ENCODE peak calls at places on chromosomes 7 and 10, in seven cellular contexts. U, E, M, V, D, O and T are unnamed samples.

GRCh38 chr7:135718794-135719436 is 9.1 kb downstream of the SLC13A4 start:
- DNase-seq in O (peak), D (no peak), E (no peak), V (peak), M (no peak), U (no peak), T (no peak)

GRCh38 chr10:123150986-123151738 is 3.0 kb upstream of the BUB3 start:
- DNase-seq in D (no peak), E (no peak), V (no peak), O (peak), M (no peak), U (no peak), T (no peak)

GRCh38 chr10:133141144-133141962 is 18.7 kb upstream of the KNDC1 start:
- DNase-seq in V (no peak), D (no peak), M (no peak), U (no peak), E (no peak), O (no peak), T (peak)

GRCh38 chr10:12806228-12807095 is 195.1 kb downstream of the CCDC3 start:
- DNase-seq in O (no peak), E (no peak), M (no peak), U (no peak), D (no peak), V (no peak), T (no peak)

GRCh38 chr7:35280854-35281253 is 27.0 kb upstream of the TBX20 start:
- DNase-seq in D (no peak), M (no peak), V (no peak), O (peak), E (no peak), U (no peak), T (no peak)

GRCh38 chr10:93146336-93146735 is 72.6 kb downstream of the CYP26A1 start:
- DNase-seq in U (no peak), O (no peak), V (no peak), D (no peak), M (no peak), E (no peak), T (no peak)

GRCh38 chr7:114825423-114825951 is 96.4 kb upstream of the MDFIC start:
- DNase-seq in M (no peak), D (no peak), E (no peak), O (peak), V (no peak), U (no peak), T (no peak)

GRCh38 chr7:37067961-37068536 is 343.8 kb upstream of the AOAH start:
- DNase-seq in D (no peak), M (no peak), U (no peak), O (no peak), V (no peak), E (no peak), T (no peak)

GRCh38 chr7:142956951-142957623 is 5.1 kb downstream of the KEL start:
- DNase-seq in M (no peak), V (peak), D (no peak), E (no peak), O (no peak), U (no peak), T (no peak)

GRCh38 chr10:11328264-11329054 is 283.0 kb downstream of the USP6NL start:
- DNase-seq in D (no peak), U (no peak), E (no peak), M (no peak), O (peak), V (no peak), T (no peak)

GRCh38 chr10:48404646-48405045 is 98.2 kb downstream of the MAPK8 start:
- DNase-seq in U (no peak), V (peak), E (no peak), O (no peak), D (no peak), M (no peak), T (no peak)

GRCh38 chr7:149625947-149626392 is 128.4 kb upstream of the ZNF746 start:
- DNase-seq in M (no peak), D (no peak), V (peak), O (no peak), E (no peak), U (no peak), T (no peak)
- H3K4me3 ChIP-seq in M (no peak), D (no peak), V (no peak), O (no peak), E (no peak), U (no peak), T (no peak)

DNA sequence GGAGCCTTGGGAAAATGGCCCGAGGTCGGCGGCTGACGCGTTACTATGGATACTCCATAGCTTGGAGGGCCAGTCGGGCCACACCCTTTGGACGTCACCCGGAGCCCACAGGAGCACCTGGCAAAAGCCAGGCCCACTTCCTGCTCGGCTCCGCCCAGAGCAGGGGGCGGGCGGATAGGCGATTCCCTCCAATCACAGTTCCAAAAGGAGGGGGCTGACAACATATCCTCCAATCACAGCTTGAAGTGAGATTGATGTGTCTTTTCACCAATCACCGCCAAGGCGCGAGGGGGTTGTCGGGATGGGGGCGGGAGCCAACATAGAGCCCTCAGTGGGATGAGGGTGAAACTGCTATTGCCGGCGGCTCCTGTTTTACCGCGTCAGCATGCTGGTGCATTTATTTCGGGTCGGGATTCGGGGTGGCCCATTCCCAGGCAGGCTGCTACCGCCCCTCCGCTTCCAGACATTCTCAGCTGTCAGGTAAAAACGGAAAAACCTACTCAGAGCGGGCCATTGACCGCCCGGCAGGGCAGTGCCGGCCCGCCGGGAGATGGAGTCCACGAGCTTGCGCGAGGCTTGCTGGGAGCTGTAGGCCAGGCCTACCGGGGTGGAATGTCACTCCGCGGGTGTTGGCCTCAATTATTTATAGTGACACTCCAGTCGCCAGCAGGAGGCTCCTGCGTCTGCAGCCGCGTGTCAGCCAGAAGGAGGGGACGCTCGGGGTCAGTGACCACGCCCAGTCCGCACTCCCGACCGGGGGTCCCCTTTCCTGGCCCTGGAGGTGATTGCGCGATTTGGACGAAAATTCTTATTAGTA is at the start of gene ABCB8:
- DNase-seq in D (peak), M (peak), U (peak), V (peak), O (peak), E (peak), T (peak)
- TF ChIP-seq CTCF in D (peak), M (peak), U (peak), V (peak), O (peak), E (peak), T (peak)

DNA sequence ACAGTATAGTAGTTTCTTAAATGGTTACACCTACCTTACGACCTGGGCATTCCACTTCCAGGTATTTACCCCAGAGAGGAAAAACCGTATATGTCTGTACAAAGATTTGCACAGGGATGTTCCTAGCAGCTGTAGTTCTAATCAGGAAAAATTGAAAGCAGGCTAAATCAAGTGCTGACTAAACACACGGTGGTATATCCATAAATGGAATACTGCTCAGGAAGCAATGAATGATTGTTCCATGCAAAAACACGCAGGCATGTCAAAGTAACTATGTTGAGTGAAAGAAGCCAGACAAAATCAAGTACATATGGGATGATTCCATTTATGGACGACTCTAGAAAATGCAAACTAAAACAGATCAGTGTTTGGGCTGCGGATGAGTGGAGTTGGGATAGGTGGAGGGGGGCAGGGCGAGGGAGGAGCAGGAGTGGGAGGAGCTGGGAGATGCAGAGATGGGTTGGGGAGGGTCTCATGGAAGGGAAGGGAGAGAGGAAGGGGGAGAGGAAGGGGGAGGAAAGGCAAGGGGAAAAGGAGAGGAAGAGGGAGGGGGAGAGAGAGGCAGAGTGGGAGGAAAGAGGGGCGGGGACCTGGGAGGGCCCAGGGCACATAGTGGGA is 484 bp upstream of the MSRB2 start:
- DNase-seq in V (no peak), M (no peak), D (no peak), E (no peak), U (no peak), O (no peak), T (no peak)
- H3K4me3 ChIP-seq in V (peak), M (peak), D (no peak), E (peak), U (peak), O (no peak), T (peak)

GRCh38 chr7:24797270-24797669 is 40.0 kb upstream of the GSDME start:
- DNase-seq in U (no peak), E (no peak), V (no peak), O (no peak), M (no peak), D (no peak), T (no peak)
- TF ChIP-seq CTCF in U (no peak), E (no peak), V (no peak), O (no peak), M (no peak), D (no peak), T (no peak)

DNA sequence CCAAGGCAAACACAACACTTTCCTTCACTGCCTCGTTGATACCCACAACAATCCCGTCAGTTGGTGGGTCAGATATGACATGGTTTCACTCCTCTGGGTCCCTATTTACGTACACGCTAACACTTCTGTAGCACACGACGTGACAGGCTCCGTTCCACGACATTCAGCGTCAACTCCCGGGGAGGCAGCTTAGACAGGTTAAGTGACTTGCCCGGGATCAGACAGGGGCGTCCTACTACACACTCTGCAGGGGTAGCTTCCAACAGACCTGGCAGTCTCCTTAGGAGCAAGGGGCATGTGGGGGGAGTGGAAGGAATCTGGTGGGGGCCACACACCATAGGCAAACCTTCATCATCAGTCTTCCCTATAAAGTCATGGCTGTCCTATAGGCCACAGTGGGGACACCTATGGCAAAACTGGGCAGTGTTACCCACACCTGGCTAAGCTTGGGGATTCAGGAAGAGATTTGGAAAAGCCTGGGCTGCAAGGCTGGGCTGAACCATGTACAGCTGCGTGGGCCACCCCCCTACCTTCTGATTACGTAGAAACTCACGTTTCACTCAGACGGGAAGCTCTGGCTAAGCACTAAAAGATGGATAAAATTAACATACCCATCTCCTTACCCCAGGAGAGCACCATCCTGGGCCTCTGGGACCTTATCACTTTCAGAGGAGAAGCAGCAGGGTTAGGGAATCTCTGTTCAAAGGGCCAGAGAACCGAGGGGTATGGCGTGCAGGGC is 2.0 kb downstream of the TYSND1 start:
- DNase-seq in U (no peak), O (no peak), V (no peak), D (no peak), E (no peak), M (no peak), T (no peak)
- H3K4me3 ChIP-seq in U (no peak), O (no peak), V (no peak), D (no peak), E (peak), M (peak), T (peak)

GRCh38 chr7:100589341-100589935 is 3.3 kb downstream of the FBXO24 start:
- DNase-seq in U (no peak), V (no peak), O (peak), E (no peak), D (no peak), M (no peak), T (no peak)

GRCh38 chr7:100585511-100586265 is at the start of gene LRCH4:
- DNase-seq in U (no peak), M (no peak), D (peak), O (peak), E (peak), V (peak), T (no peak)

GRCh38 chr7:100590077-100590737 is 4.1 kb downstream of the FBXO24 start:
- DNase-seq in E (no peak), U (no peak), M (no peak), V (peak), O (no peak), D (no peak), T (no peak)

GRCh38 chr7:100586266-100587025 is at the start of gene FBXO24:
- DNase-seq in U (peak), V (peak), D (peak), E (peak), O (peak), M (peak), T (peak)

GRCh38 chr7:100588438-100588837 is 2.3 kb downstream of the FBXO24 start:
- DNase-seq in E (no peak), M (no peak), D (no peak), U (no peak), V (peak), O (peak), T (no peak)
- TF ChIP-seq CTCF in E (no peak), M (no peak), D (peak), U (peak), V (peak), O (peak), T (peak)

GRCh38 chr10:73166972-73167371 is 836 bp downstream of the ECD start:
- DNase-seq in D (no peak), M (no peak), U (no peak), O (no peak), E (no peak), V (no peak), T (no peak)

GRCh38 chr10:73167557-73168485 is at the start of the genes ECD and FAM149B1:
- DNase-seq in M (peak), V (peak), U (peak), O (peak), E (peak), D (peak), T (peak)

GRCh38 chr10:73168486-73168844 is 546 bp downstream of the FAM149B1 start:
- DNase-seq in V (no peak), M (no peak), D (no peak), O (no peak), E (no peak), U (no peak), T (no peak)

GRCh38 chr10:73172867-73173266 is 4.9 kb downstream of the FAM149B1 start:
- DNase-seq in M (no peak), V (no peak), D (no peak), E (no peak), O (no peak), U (no peak), T (no peak)

GRCh38 chr10:73169320-73169719 is 1.4 kb downstream of the FAM149B1 start:
- DNase-seq in M (no peak), D (no peak), E (no peak), O (no peak), V (no peak), U (no peak), T (no peak)
- H3K4me3 ChIP-seq in M (no peak), D (no peak), E (no peak), O (peak), V (no peak), U (no peak), T (no peak)

GRCh38 chr10:118596426-118597124 is 1.1 kb upstream of the PRLHR start:
- DNase-seq in M (no peak), O (peak), V (no peak), D (no peak), E (no peak), U (no peak), T (no peak)

GRCh38 chr10:118595064-118595420 is 406 bp downstream of the PRLHR start:
- DNase-seq in M (no peak), V (no peak), D (no peak), U (no peak), O (no peak), E (no peak), T (no peak)

GRCh38 chr10:118592675-118593330 is 2.6 kb downstream of the PRLHR start:
- DNase-seq in U (no peak), M (no peak), O (no peak), D (no peak), E (no peak), V (no peak), T (no peak)

GRCh38 chr10:118595598-118596425 is at the start of gene PRLHR:
- DNase-seq in E (no peak), D (peak), M (no peak), O (peak), U (no peak), V (peak), T (no peak)

DNA sequence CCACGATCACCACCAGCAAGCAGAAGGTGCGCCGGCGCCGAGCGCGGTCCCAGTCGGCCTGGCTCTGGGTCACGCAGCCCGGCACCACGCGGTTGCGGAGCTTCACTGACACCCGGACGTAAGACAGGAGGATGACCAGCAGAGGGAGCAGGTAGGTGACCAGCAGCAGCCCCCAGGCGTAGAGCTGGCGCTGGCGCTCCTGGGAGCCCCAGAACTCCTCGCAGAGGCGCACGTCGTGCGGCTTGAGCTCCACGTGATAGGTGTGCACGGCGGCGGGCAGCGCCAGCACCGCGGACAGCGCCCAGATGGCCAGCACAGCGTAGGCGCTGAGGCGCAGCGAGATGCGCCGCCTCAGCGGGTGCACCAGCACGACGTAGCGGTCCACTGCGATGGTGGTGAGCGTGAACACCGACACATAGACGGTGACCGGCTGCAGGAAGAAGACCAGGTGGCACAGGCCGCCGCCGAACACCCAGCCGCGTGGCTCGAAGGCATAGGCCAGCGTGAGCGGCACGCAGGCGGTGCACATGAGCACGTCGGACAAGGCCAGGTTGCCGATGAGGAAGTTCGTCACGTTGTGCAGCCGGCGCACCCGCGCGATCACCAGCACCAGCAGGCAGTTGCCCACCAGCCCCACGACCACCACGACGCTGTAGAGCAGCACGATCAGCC is 920 bp downstream of the PRLHR start:
- DNase-seq in U (no peak), O (peak), D (peak), V (peak), M (no peak), E (peak), T (no peak)
- TF ChIP-seq CTCF in U (no peak), O (peak), D (peak), V (peak), M (no peak), E (peak), T (no peak)